ENCODE peak calls at places on chromosomes 2 and 18, in five cellular contexts. One of them, this sample, is unnamed.

GRCh38 chr18:36333418-36333817 is 35.9 kb downstream of the FHOD3 start:
- DNase-seq in cardiac fibroblast: peak
- DNase-seq in RPMI8226: peak
- DNase-seq in T-cell: no peak
- DNase-seq in globus pallidus: no peak
- DNase-seq in this sample: no peak

GRCh38 chr2:222915092-222915957 is 54.5 kb downstream of the ACSL3 start:
- DNase-seq in cardiac fibroblast: peak
- DNase-seq in RPMI8226: no peak
- DNase-seq in T-cell: no peak
- DNase-seq in globus pallidus: no peak
- DNase-seq in this sample: no peak

GRCh38 chr2:239928457-239929350 is 96.4 kb downstream of the NDUFA10 start:
- DNase-seq in cardiac fibroblast: no peak
- DNase-seq in RPMI8226: no peak
- DNase-seq in T-cell: no peak
- DNase-seq in globus pallidus: peak
- DNase-seq in this sample: no peak

GRCh38 chr2:179636100-179636980 is 225.1 kb downstream of the ZNF385B start:
- DNase-seq in cardiac fibroblast: no peak
- DNase-seq in RPMI8226: no peak
- DNase-seq in T-cell: no peak
- DNase-seq in globus pallidus: no peak
- DNase-seq in this sample: no peak

GRCh38 chr18:55549474-55550104 is 38.4 kb downstream of the TCF4 start:
- DNase-seq in cardiac fibroblast: no peak
- DNase-seq in RPMI8226: no peak
- DNase-seq in T-cell: no peak
- DNase-seq in globus pallidus: no peak
- DNase-seq in this sample: no peak

GRCh38 chr2:218806346-218806978 is 24.5 kb downstream of the CYP27A1 start:
- DNase-seq in cardiac fibroblast: peak
- DNase-seq in RPMI8226: no peak
- DNase-seq in T-cell: no peak
- DNase-seq in globus pallidus: peak
- DNase-seq in this sample: no peak

GRCh38 chr18:50203801-50204604 is 9.1 kb upstream of the MYO5B start:
- DNase-seq in cardiac fibroblast: peak
- DNase-seq in RPMI8226: peak
- DNase-seq in T-cell: no peak
- DNase-seq in globus pallidus: peak
- DNase-seq in this sample: peak

GRCh38 chr18:8241731-8242130 is 367.5 kb upstream of the RAB12 start:
- DNase-seq in cardiac fibroblast: no peak
- DNase-seq in RPMI8226: no peak
- DNase-seq in T-cell: no peak
- DNase-seq in globus pallidus: no peak
- DNase-seq in this sample: no peak

GRCh38 chr18:21099442-21099841 is 12.2 kb downstream of the ROCK1 start:
- DNase-seq in cardiac fibroblast: no peak
- DNase-seq in RPMI8226: no peak
- DNase-seq in T-cell: no peak
- DNase-seq in globus pallidus: no peak
- DNase-seq in this sample: no peak

GRCh38 chr18:47172476-47172875 is 3.7 kb downstream of the IER3IP1 start:
- DNase-seq in cardiac fibroblast: no peak
- DNase-seq in RPMI8226: no peak
- DNase-seq in T-cell: no peak
- DNase-seq in globus pallidus: no peak
- DNase-seq in this sample: no peak

GRCh38 chr2:40653829-40654228 is 201.9 kb upstream of the SLC8A1 start:
- DNase-seq in cardiac fibroblast: peak
- DNase-seq in RPMI8226: no peak
- DNase-seq in T-cell: no peak
- DNase-seq in globus pallidus: no peak
- DNase-seq in this sample: no peak

GRCh38 chr2:197673142-197673541 is 2.2 kb downstream of the RFTN2 start:
- DNase-seq in cardiac fibroblast: no peak
- DNase-seq in RPMI8226: no peak
- DNase-seq in T-cell: no peak
- DNase-seq in globus pallidus: peak
- DNase-seq in this sample: no peak

GRCh38 chr2:12202702-12203101 is 456.3 kb downstream of the LPIN1 start:
- DNase-seq in cardiac fibroblast: peak
- DNase-seq in RPMI8226: no peak
- DNase-seq in T-cell: no peak
- DNase-seq in globus pallidus: no peak
- DNase-seq in this sample: no peak

GRCh38 chr18:41126541-41127235 is 828.3 kb upstream of the PIK3C3 start:
- DNase-seq in cardiac fibroblast: peak
- DNase-seq in RPMI8226: no peak
- DNase-seq in T-cell: no peak
- DNase-seq in globus pallidus: no peak
- DNase-seq in this sample: no peak

GRCh38 chr2:8543412-8544167 is 138.3 kb upstream of the ID2 start:
- DNase-seq in cardiac fibroblast: peak
- DNase-seq in RPMI8226: peak
- DNase-seq in T-cell: peak
- DNase-seq in globus pallidus: peak
- DNase-seq in this sample: no peak

GRCh38 chr2:213678437-213679218 is 394.4 kb downstream of the SPAG16 start:
- DNase-seq in cardiac fibroblast: no peak
- DNase-seq in RPMI8226: no peak
- DNase-seq in T-cell: no peak
- DNase-seq in globus pallidus: no peak
- DNase-seq in this sample: no peak

GRCh38 chr2:172430671-172431070 is 3.3 kb downstream of the ITGA6 start:
- DNase-seq in cardiac fibroblast: no peak
- DNase-seq in RPMI8226: no peak
- DNase-seq in T-cell: no peak
- DNase-seq in globus pallidus: no peak
- DNase-seq in this sample: no peak

GRCh38 chr2:18684202-18685040 is 95.1 kb upstream of the NT5C1B start:
- DNase-seq in cardiac fibroblast: peak
- DNase-seq in RPMI8226: no peak
- DNase-seq in T-cell: no peak
- DNase-seq in globus pallidus: no peak
- DNase-seq in this sample: no peak

GRCh38 chr2:70181363-70181956 is 9.4 kb downstream of the C2orf42 start:
- DNase-seq in cardiac fibroblast: no peak
- DNase-seq in RPMI8226: no peak
- DNase-seq in T-cell: no peak
- DNase-seq in globus pallidus: no peak
- DNase-seq in this sample: no peak

GRCh38 chr2:186431306-186431705 is 54.8 kb upstream of the ZC3H15 start:
- DNase-seq in cardiac fibroblast: no peak
- DNase-seq in RPMI8226: no peak
- DNase-seq in T-cell: no peak
- DNase-seq in globus pallidus: no peak
- DNase-seq in this sample: no peak

GRCh38 chr2:196140213-196140612 is 31.2 kb downstream of the STK17B start:
- DNase-seq in cardiac fibroblast: no peak
- DNase-seq in RPMI8226: no peak
- DNase-seq in T-cell: no peak
- DNase-seq in globus pallidus: no peak
- DNase-seq in this sample: no peak

GRCh38 chr2:85342156-85342555 is 12.2 kb downstream of the RETSAT start:
- DNase-seq in cardiac fibroblast: no peak
- DNase-seq in RPMI8226: no peak
- DNase-seq in T-cell: no peak
- DNase-seq in globus pallidus: no peak
- DNase-seq in this sample: no peak

GRCh38 chr18:58341913-58342312 is 287.0 kb downstream of the ALPK2 start:
- DNase-seq in cardiac fibroblast: no peak
- DNase-seq in RPMI8226: no peak
- DNase-seq in T-cell: no peak
- DNase-seq in globus pallidus: no peak
- DNase-seq in this sample: no peak

GRCh38 chr2:64562148-64562784 is 38.1 kb downstream of the AFTPH start:
- DNase-seq in cardiac fibroblast: peak
- DNase-seq in RPMI8226: peak
- DNase-seq in T-cell: no peak
- DNase-seq in globus pallidus: no peak
- DNase-seq in this sample: no peak

GRCh38 chr2:236749346-236749745 is 179.7 kb downstream of the ACKR3 start:
- DNase-seq in cardiac fibroblast: peak
- DNase-seq in RPMI8226: no peak
- DNase-seq in T-cell: no peak
- DNase-seq in globus pallidus: no peak
- DNase-seq in this sample: no peak

GRCh38 chr2:149526689-149527088 is 60.9 kb downstream of the MMADHC start:
- DNase-seq in cardiac fibroblast: no peak
- DNase-seq in RPMI8226: no peak
- DNase-seq in T-cell: no peak
- DNase-seq in globus pallidus: no peak
- DNase-seq in this sample: no peak

GRCh38 chr2:226403360-226403759 is 396.3 kb downstream of the IRS1 start:
- DNase-seq in cardiac fibroblast: peak
- DNase-seq in RPMI8226: no peak
- DNase-seq in T-cell: no peak
- DNase-seq in globus pallidus: no peak
- DNase-seq in this sample: no peak

GRCh38 chr2:9725106-9725505 is 94.3 kb upstream of the YWHAQ start:
- DNase-seq in cardiac fibroblast: no peak
- DNase-seq in RPMI8226: no peak
- DNase-seq in T-cell: no peak
- DNase-seq in globus pallidus: no peak
- DNase-seq in this sample: no peak

GRCh38 chr2:11945139-11946126 is 199.0 kb downstream of the LPIN1 start:
- DNase-seq in cardiac fibroblast: peak
- DNase-seq in RPMI8226: no peak
- DNase-seq in T-cell: no peak
- DNase-seq in globus pallidus: no peak
- DNase-seq in this sample: no peak

GRCh38 chr18:61107107-61107506 is 226.1 kb upstream of the CDH20 start:
- DNase-seq in cardiac fibroblast: no peak
- DNase-seq in RPMI8226: no peak
- DNase-seq in T-cell: no peak
- DNase-seq in globus pallidus: no peak
- DNase-seq in this sample: no peak

GRCh38 chr2:128233790-128234395 is 84.8 kb downstream of the HS6ST1 start:
- DNase-seq in cardiac fibroblast: no peak
- DNase-seq in RPMI8226: peak
- DNase-seq in T-cell: no peak
- DNase-seq in globus pallidus: no peak
- DNase-seq in this sample: no peak

GRCh38 chr2:24304098-24304497 is 56.2 kb downstream of the ITSN2 start:
- DNase-seq in cardiac fibroblast: peak
- DNase-seq in RPMI8226: no peak
- DNase-seq in T-cell: no peak
- DNase-seq in globus pallidus: peak
- DNase-seq in this sample: no peak

GRCh38 chr2:170006592-170007327 is 171.2 kb upstream of the MYO3B start:
- DNase-seq in cardiac fibroblast: peak
- DNase-seq in RPMI8226: no peak
- DNase-seq in T-cell: no peak
- DNase-seq in globus pallidus: no peak
- DNase-seq in this sample: no peak

GRCh38 chr2:240111253-240111652 is 24.9 kb downstream of the COPS9 start:
- DNase-seq in cardiac fibroblast: no peak
- DNase-seq in RPMI8226: no peak
- DNase-seq in T-cell: no peak
- DNase-seq in globus pallidus: no peak
- DNase-seq in this sample: no peak

GRCh38 chr2:119024568-119024967 is 82.6 kb downstream of the MARCO start:
- DNase-seq in cardiac fibroblast: no peak
- DNase-seq in RPMI8226: no peak
- DNase-seq in T-cell: no peak
- DNase-seq in globus pallidus: no peak
- DNase-seq in this sample: no peak

This sample was measured in neuronal stem cell.